ENCODE peak calls at places on chromosomes 1 and 21, in four cellular contexts. F, V, P and W are unnamed samples.

GRCh38 chr1:11796036-11796828 is 9.5 kb downstream of the MTHFR start:
- DNase-seq in F (no peak), V (no peak), P (peak; percentile 64), W (no peak)

GRCh38 chr1:24390924-24391782 is 22.4 kb downstream of the STPG1 start:
- DNase-seq in F (peak; percentile 74), V (peak; percentile 69), P (peak; percentile 86), W (peak; percentile 59)

GRCh38 chr21:28229811-28230210 is 762.9 kb downstream of the LTN1 start:
- DNase-seq in F (no peak), V (no peak), P (peak; percentile 93), W (no peak)

GRCh38 chr1:204624631-204625216 is 60.8 kb downstream of the LRRN2 start:
- DNase-seq in F (no peak), V (no peak), P (no peak), W (peak; percentile 88)

GRCh38 chr1:154998201-154998780 is 4.3 kb upstream of the ZBTB7B start:
- DNase-seq in F (no peak), V (no peak), P (no peak), W (no peak)

GRCh38 chr1:194300776-194301175 is 1114.4 kb upstream of the B3GALT2 start:
- DNase-seq in F (no peak), V (no peak), P (no peak), W (no peak)

GRCh38 chr21:38140192-38140905 is 116.4 kb upstream of the KCNJ15 start:
- DNase-seq in F (peak; percentile 99), V (no peak), P (peak; percentile 25), W (peak; percentile 79)

GRCh38 chr21:46191257-46191685 is 7.0 kb upstream of the SPATC1L start:
- DNase-seq in F (no peak), V (no peak), P (peak; percentile 85), W (no peak)

GRCh38 chr1:51421961-51422360 is 91.6 kb upstream of the TTC39A start:
- DNase-seq in F (peak; percentile 45), V (peak; percentile 18), P (peak; percentile 82), W (peak; percentile 50)

GRCh38 chr1:55937840-55938375 is 641.5 kb downstream of the PLPP3 start:
- DNase-seq in F (no peak), V (no peak), P (no peak), W (no peak)